ENCODE peak calls at places on chromosomes 1 and 21, in five cellular contexts. F, J, E, B and D are unnamed samples.

GRCh38 chr1:165255226-165255625 is 101.3 kb downstream of the LMX1A start:
- DNase-seq in F (no peak), J (no peak), E (no peak), B (no peak), D (no peak)

GRCh38 chr1:94919241-94920030 is 7.5 kb downstream of the CNN3 start:
- DNase-seq in F (no peak), J (no peak), E (no peak), B (no peak), D (no peak)

GRCh38 chr1:186033744-186034345 is 299.7 kb downstream of the HMCN1 start:
- DNase-seq in F (no peak), J (peak), E (no peak), B (no peak), D (no peak)

GRCh38 chr1:119631086-119631432 is 17.0 kb downstream of the ZNF697 start:
- DNase-seq in F (no peak), J (no peak), E (no peak), B (peak), D (no peak)

GRCh38 chr1:117928881-117929339 is 511 bp downstream of the GDAP2 start:
- DNase-seq in F (peak), J (peak), E (no peak), B (peak), D (peak)

GRCh38 chr21:31892686-31893085 is 19.9 kb downstream of the HUNK start:
- DNase-seq in F (no peak), J (no peak), E (no peak), B (no peak), D (peak)

GRCh38 chr1:109792056-109792831 is 28.5 kb upstream of the EPS8L3 start:
- DNase-seq in F (peak), J (peak), E (no peak), B (peak), D (peak)

GRCh38 chr1:47932744-47933143 is 64.4 kb downstream of the TRABD2B start:
- DNase-seq in F (no peak), J (no peak), E (no peak), B (no peak), D (no peak)

GRCh38 chr1:18922319-18922726 is 20.0 kb upstream of the ALDH4A1 start:
- DNase-seq in F (peak), J (peak), E (no peak), B (peak), D (peak)

GRCh38 chr21:38112219-38112789 is 144.5 kb upstream of the KCNJ15 start:
- DNase-seq in F (no peak), J (no peak), E (no peak), B (no peak), D (no peak)

GRCh38 chr1:166039805-166040204 is 127.0 kb downstream of the FAM78B start:
- DNase-seq in F (no peak), J (no peak), E (no peak), B (no peak), D (no peak)

GRCh38 chr1:244311784-244312532 is 139.8 kb downstream of the ADSS2 start:
- DNase-seq in F (no peak), J (no peak), E (no peak), B (no peak), D (no peak)

GRCh38 chr1:245837741-245838140 is 669.3 kb downstream of the SMYD3 start:
- DNase-seq in F (no peak), J (no peak), E (no peak), B (no peak), D (no peak)

GRCh38 chr1:96234299-96234698 is 487.3 kb upstream of the PTBP2 start:
- DNase-seq in F (peak), J (peak), E (no peak), B (peak), D (no peak)

GRCh38 chr1:151832318-151832984 is 849 bp upstream of the RORC start:
- DNase-seq in F (peak), J (peak), E (no peak), B (peak), D (no peak)

GRCh38 chr1:67338642-67339041 is 31.0 kb downstream of the IL12RB2 start:
- DNase-seq in F (no peak), J (no peak), E (no peak), B (no peak), D (no peak)

GRCh38 chr1:68045511-68046180 is 4.8 kb downstream of the DIRAS3 start:
- DNase-seq in F (no peak), J (no peak), E (no peak), B (no peak), D (no peak)

GRCh38 chr1:6051423-6051822 is 5.7 kb downstream of the KCNAB2 start:
- DNase-seq in F (no peak), J (no peak), E (no peak), B (no peak), D (no peak)

GRCh38 chr1:33182452-33182851 is 609 bp upstream of the TRIM62 start:
- DNase-seq in F (peak), J (peak), E (no peak), B (peak), D (no peak)

GRCh38 chr1:226432586-226433360 is 24.9 kb upstream of the PARP1 start:
- DNase-seq in F (no peak), J (no peak), E (no peak), B (no peak), D (peak)

GRCh38 chr1:244074559-244075171 is 23.6 kb downstream of the ZBTB18 start:
- DNase-seq in F (no peak), J (no peak), E (no peak), B (no peak), D (no peak)

GRCh38 chr1:172671591-172671990 is 12.7 kb downstream of the FASLG start:
- DNase-seq in F (peak), J (no peak), E (no peak), B (no peak), D (no peak)

GRCh38 chr1:67460648-67461500 is 30.7 kb upstream of the SERBP1 start:
- DNase-seq in F (no peak), J (peak), E (no peak), B (peak), D (peak)

GRCh38 chr1:203225054-203225453 is 4.4 kb downstream of the CHIT1 start:
- DNase-seq in F (no peak), J (no peak), E (no peak), B (no peak), D (no peak)

GRCh38 chr1:205687242-205687641 is 6.9 kb upstream of the SLC45A3 start:
- DNase-seq in F (no peak), J (no peak), E (no peak), B (no peak), D (no peak)

GRCh38 chr21:37530901-37531351 is 164.4 kb downstream of the DYRK1A start:
- DNase-seq in F (no peak), J (no peak), E (no peak), B (no peak), D (no peak)

GRCh38 chr21:42671778-42672593 is 18.6 kb downstream of the PDE9A start:
- DNase-seq in F (no peak), J (no peak), E (no peak), B (no peak), D (no peak)

GRCh38 chr1:10514490-10515235 is 39.9 kb downstream of the PEX14 start:
- DNase-seq in F (peak), J (peak), E (no peak), B (no peak), D (no peak)

GRCh38 chr1:70528591-70529333 is 117.7 kb downstream of the CTH start:
- DNase-seq in F (peak), J (peak), E (no peak), B (no peak), D (no peak)

GRCh38 chr21:37071561-37072238 is 1.2 kb downstream of the PIGP start:
- DNase-seq in F (peak), J (peak), E (no peak), B (peak), D (peak)

GRCh38 chr1:24909388-24909898 is 20.6 kb downstream of the RUNX3 start:
- DNase-seq in F (peak), J (peak), E (no peak), B (no peak), D (no peak)

GRCh38 chr1:229156819-229157218 is 114.1 kb upstream of the RAB4A start:
- DNase-seq in F (peak), J (peak), E (no peak), B (no peak), D (no peak)
- TF ChIP-seq CTCF in F (peak), J (peak), E (no peak), B (peak), D (peak)

GRCh38 chr1:153771241-153771640 is 4.0 kb upstream of the SLC27A3 start:
- DNase-seq in F (no peak), J (no peak), E (no peak), B (no peak), D (no peak)

GRCh38 chr1:153773004-153773921 is 1.9 kb upstream of the SLC27A3 start:
- DNase-seq in F (no peak), J (no peak), E (no peak), B (no peak), D (no peak)

GRCh38 chr1:153770812-153771211 is 4.4 kb upstream of the SLC27A3 start:
- DNase-seq in F (no peak), J (no peak), E (no peak), B (no peak), D (no peak)

GRCh38 chr1:153774036-153774435 is 1.2 kb upstream of the SLC27A3 start:
- DNase-seq in F (no peak), J (no peak), E (no peak), B (no peak), D (no peak)

GRCh38 chr1:153771841-153772593 is 3.2 kb upstream of the SLC27A3 start:
- DNase-seq in F (no peak), J (no peak), E (no peak), B (no peak), D (no peak)
- H3K27ac ChIP-seq in F (no peak), J (no peak), E (peak), B (no peak), D (peak)

GRCh38 chr1:40389871-40390560 is 16.5 kb downstream of the SMAP2 start:
- DNase-seq in F (peak), J (peak), E (no peak), B (no peak), D (no peak)
- H3K4me3 ChIP-seq in F (no peak), J (no peak), E (no peak), B (no peak), D (peak)

GRCh38 chr21:44602474-44602871 is 2.1 kb downstream of the KRTAP10-7 start:
- DNase-seq in F (no peak), J (no peak), E (no peak), B (no peak), D (no peak)
- TF ChIP-seq CTCF in F (no peak), J (no peak), E (no peak), B (no peak), D (no peak)

DNA sequence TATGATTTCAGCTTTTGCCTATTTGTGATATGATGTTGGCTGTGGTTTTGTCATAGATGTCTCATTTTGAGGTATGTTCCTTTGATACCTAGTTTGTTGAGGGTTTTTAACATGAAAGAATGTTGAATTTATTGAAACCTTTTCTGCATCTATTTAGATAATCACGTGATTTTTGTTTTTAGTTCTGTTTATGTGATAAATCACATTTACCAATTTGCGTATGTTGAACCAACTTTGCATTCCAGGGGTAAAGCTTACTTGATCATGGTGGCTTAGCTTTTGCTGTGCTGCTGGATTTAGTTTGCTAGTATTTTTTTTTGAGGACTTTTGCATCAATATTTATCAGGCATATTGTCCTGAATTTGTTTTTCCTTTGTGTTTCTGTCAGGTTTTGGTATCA is 26.5 kb upstream of the IFI16 start:
- DNase-seq in F (no peak), J (no peak), E (no peak), B (no peak), D (no peak)
- H3K27ac ChIP-seq in F (no peak), J (no peak), E (no peak), B (no peak), D (no peak)

GRCh38 chr21:35908311-35909078 is 151.8 kb downstream of the SETD4 start:
- DNase-seq in F (no peak), J (no peak), E (no peak), B (no peak), D (no peak)

GRCh38 chr21:35904995-35905972 is 155.0 kb downstream of the SETD4 start:
- DNase-seq in F (no peak), J (peak), E (no peak), B (peak), D (no peak)

GRCh38 chr21:35906587-35906986 is 153.7 kb downstream of the SETD4 start:
- DNase-seq in F (no peak), J (no peak), E (no peak), B (no peak), D (no peak)

GRCh38 chr21:35909456-35910178 is 150.7 kb downstream of the SETD4 start:
- DNase-seq in F (no peak), J (peak), E (no peak), B (no peak), D (no peak)

DNA sequence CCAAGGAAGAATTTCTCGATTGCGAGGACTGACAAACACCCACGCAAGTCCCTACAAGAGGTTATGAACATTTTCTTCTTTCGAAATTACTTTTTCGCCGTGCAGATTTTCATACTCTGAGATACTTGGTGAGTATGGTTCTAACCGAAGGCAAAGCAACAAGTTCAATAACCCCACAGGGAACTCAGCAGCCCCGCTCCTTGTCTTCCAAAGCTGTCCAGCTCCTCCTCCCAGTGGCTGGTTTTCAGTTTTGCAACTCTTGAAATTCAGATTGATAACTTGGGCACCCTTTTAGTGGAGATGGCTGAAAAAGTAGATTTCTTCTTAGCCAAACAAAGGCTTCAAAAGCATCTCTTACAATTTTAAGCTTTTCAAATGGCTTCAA is 154.4 kb downstream of the SETD4 start:
- DNase-seq in F (no peak), J (no peak), E (no peak), B (peak), D (no peak)
- H3K4me3 ChIP-seq in F (no peak), J (no peak), E (no peak), B (no peak), D (peak)

GRCh38 chr1:230713547-230713914 is 391 bp downstream of the AGT start:
- DNase-seq in F (no peak), J (no peak), E (no peak), B (no peak), D (no peak)

GRCh38 chr1:230713138-230713537 is 784 bp downstream of the AGT start:
- DNase-seq in F (no peak), J (no peak), E (no peak), B (no peak), D (no peak)

GRCh38 chr1:230713915-230714764 is at the start of gene AGT:
- DNase-seq in F (peak), J (peak), E (no peak), B (peak), D (peak)

GRCh38 chr1:230717251-230717650 is 3.3 kb upstream of the AGT start:
- DNase-seq in F (no peak), J (peak), E (no peak), B (no peak), D (no peak)

DNA sequence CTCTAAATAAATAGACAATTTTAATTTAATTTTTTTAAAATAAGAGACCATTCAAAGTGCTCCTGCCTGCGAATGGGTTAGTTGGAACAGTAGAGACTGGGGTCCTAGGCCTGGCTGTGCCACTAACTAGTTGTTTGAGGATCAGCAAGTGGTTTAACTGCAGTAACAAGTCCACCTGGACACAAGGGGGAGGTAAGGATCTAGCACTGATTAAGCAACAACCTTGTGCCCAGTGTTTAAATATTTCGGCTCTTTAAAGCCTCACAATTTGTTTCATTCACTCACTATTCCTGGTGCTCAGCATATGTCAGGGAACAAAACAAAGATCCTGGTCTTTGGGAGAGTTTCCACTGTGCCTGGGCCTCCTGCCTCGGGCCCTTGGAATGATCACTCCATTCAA is 1.6 kb upstream of the AGT start:
- DNase-seq in F (no peak), J (no peak), E (no peak), B (no peak), D (no peak)
- TF ChIP-seq CTCF in F (peak), J (no peak), E (no peak), B (no peak), D (no peak)